ENCODE peak calls at places on chromosomes 5 and 9, in four cellular contexts. One of them, this sample, is unnamed.
A peak's percentile ranks its signal among the peaks of the same experiment; 100 is the strongest.

GRCh38 chr5:44225231-44226160 is 163.7 kb downstream of the FGF10 start:
- DNase-seq in effector memory CD4-positive, alpha-beta T cell: no peak
- DNase-seq in left ventricle myocardium inferior: no peak
- DNase-seq in psoas muscle: no peak
- DNase-seq in this sample: no peak

GRCh38 chr5:83608122-83608521 is 112.5 kb downstream of the HAPLN1 start:
- DNase-seq in left ventricle myocardium inferior: no peak
- DNase-seq in psoas muscle: no peak
- DNase-seq in effector memory CD4-positive, alpha-beta T cell: no peak
- DNase-seq in this sample: peak; percentile 47

GRCh38 chr5:9198399-9198798 is 347.5 kb downstream of the SEMA5A start:
- DNase-seq in left ventricle myocardium inferior: no peak
- DNase-seq in psoas muscle: no peak
- DNase-seq in effector memory CD4-positive, alpha-beta T cell: no peak
- DNase-seq in this sample: no peak

GRCh38 chr5:136249678-136250266 is 56.8 kb upstream of the SMIM32 start:
- DNase-seq in left ventricle myocardium inferior: peak; percentile 33
- DNase-seq in psoas muscle: peak; percentile 30
- DNase-seq in effector memory CD4-positive, alpha-beta T cell: no peak
- DNase-seq in this sample: no peak

GRCh38 chr9:16559418-16560188 is 310.9 kb downstream of the BNC2 start:
- DNase-seq in psoas muscle: no peak
- DNase-seq in left ventricle myocardium inferior: no peak
- DNase-seq in effector memory CD4-positive, alpha-beta T cell: no peak
- DNase-seq in this sample: no peak

GRCh38 chr5:97501286-97501964 is 318.4 kb upstream of the RIOK2 start:
- DNase-seq in effector memory CD4-positive, alpha-beta T cell: no peak
- DNase-seq in psoas muscle: no peak
- DNase-seq in left ventricle myocardium inferior: no peak
- DNase-seq in this sample: no peak

GRCh38 chr5:169760229-169760628 is 123.2 kb downstream of the DOCK2 start:
- DNase-seq in effector memory CD4-positive, alpha-beta T cell: no peak
- DNase-seq in left ventricle myocardium inferior: no peak
- DNase-seq in psoas muscle: no peak
- DNase-seq in this sample: no peak

GRCh38 chr5:150559701-150560100 is 51.8 kb downstream of the NDST1 start:
- DNase-seq in left ventricle myocardium inferior: no peak
- DNase-seq in psoas muscle: no peak
- DNase-seq in effector memory CD4-positive, alpha-beta T cell: no peak
- DNase-seq in this sample: no peak

GRCh38 chr5:17785774-17786173 is 151.5 kb downstream of the TAF11L14 start:
- DNase-seq in left ventricle myocardium inferior: no peak
- DNase-seq in psoas muscle: no peak
- DNase-seq in effector memory CD4-positive, alpha-beta T cell: no peak
- DNase-seq in this sample: no peak

GRCh38 chr5:65059681-65060598 is 291.2 kb downstream of the CWC27 start:
- DNase-seq in left ventricle myocardium inferior: no peak
- DNase-seq in psoas muscle: no peak
- DNase-seq in effector memory CD4-positive, alpha-beta T cell: no peak
- DNase-seq in this sample: no peak

GRCh38 chr9:107221321-107221720 is 61.8 kb upstream of the RAD23B start:
- DNase-seq in effector memory CD4-positive, alpha-beta T cell: no peak
- DNase-seq in left ventricle myocardium inferior: no peak
- DNase-seq in psoas muscle: no peak
- DNase-seq in this sample: no peak

GRCh38 chr9:135969064-135969683 is 8.0 kb upstream of the UBAC1 start:
- DNase-seq in effector memory CD4-positive, alpha-beta T cell: no peak
- DNase-seq in psoas muscle: no peak
- DNase-seq in left ventricle myocardium inferior: no peak
- DNase-seq in this sample: no peak

GRCh38 chr5:94440015-94440414 is 178.4 kb downstream of the KIAA0825 start:
- DNase-seq in left ventricle myocardium inferior: no peak
- DNase-seq in effector memory CD4-positive, alpha-beta T cell: no peak
- DNase-seq in psoas muscle: no peak
- DNase-seq in this sample: no peak

GRCh38 chr5:148786456-148786855 is 40.0 kb upstream of the ADRB2 start:
- DNase-seq in left ventricle myocardium inferior: no peak
- DNase-seq in effector memory CD4-positive, alpha-beta T cell: no peak
- DNase-seq in psoas muscle: no peak
- DNase-seq in this sample: no peak

GRCh38 chr5:74762599-74762998 is 4.3 kb downstream of the GFM2 start:
- DNase-seq in psoas muscle: no peak
- DNase-seq in left ventricle myocardium inferior: no peak
- DNase-seq in effector memory CD4-positive, alpha-beta T cell: no peak
- DNase-seq in this sample: no peak

GRCh38 chr5:178244566-178244965 is 12.0 kb upstream of the PHYKPL start:
- DNase-seq in psoas muscle: no peak
- DNase-seq in left ventricle myocardium inferior: no peak
- DNase-seq in effector memory CD4-positive, alpha-beta T cell: no peak
- DNase-seq in this sample: no peak

GRCh38 chr5:89735108-89735507 is 674.4 kb downstream of the CETN3 start:
- DNase-seq in psoas muscle: no peak
- DNase-seq in effector memory CD4-positive, alpha-beta T cell: no peak
- DNase-seq in left ventricle myocardium inferior: no peak
- DNase-seq in this sample: no peak

GRCh38 chr5:141957367-141957993 is 522 bp downstream of the PCDH12 start:
- DNase-seq in effector memory CD4-positive, alpha-beta T cell: no peak
- DNase-seq in left ventricle myocardium inferior: no peak
- DNase-seq in psoas muscle: no peak
- DNase-seq in this sample: no peak

GRCh38 chr9:117488659-117489058 is 73.8 kb upstream of the ASTN2 start:
- DNase-seq in left ventricle myocardium inferior: no peak
- DNase-seq in psoas muscle: no peak
- DNase-seq in effector memory CD4-positive, alpha-beta T cell: no peak
- DNase-seq in this sample: no peak

GRCh38 chr9:8816361-8816760 is 1016.8 kb upstream of the DMAC1 start:
- DNase-seq in psoas muscle: no peak
- DNase-seq in left ventricle myocardium inferior: no peak
- DNase-seq in effector memory CD4-positive, alpha-beta T cell: no peak
- DNase-seq in this sample: no peak

GRCh38 chr5:1177826-1178528 is 23.4 kb upstream of the SLC6A19 start:
- DNase-seq in effector memory CD4-positive, alpha-beta T cell: no peak
- DNase-seq in left ventricle myocardium inferior: peak; percentile 15
- DNase-seq in psoas muscle: peak; percentile 2
- DNase-seq in this sample: no peak

GRCh38 chr5:154813736-154814135 is 36.7 kb downstream of the FAXDC2 start:
- DNase-seq in psoas muscle: no peak
- DNase-seq in left ventricle myocardium inferior: no peak
- DNase-seq in effector memory CD4-positive, alpha-beta T cell: no peak
- DNase-seq in this sample: no peak

GRCh38 chr5:139004374-139005307 is 129.5 kb upstream of the LRRTM2 start:
- DNase-seq in psoas muscle: no peak
- DNase-seq in left ventricle myocardium inferior: no peak
- DNase-seq in effector memory CD4-positive, alpha-beta T cell: no peak
- DNase-seq in this sample: no peak

GRCh38 chr5:33984671-33985124 is at the start of gene SLC45A2:
- DNase-seq in psoas muscle: no peak
- DNase-seq in left ventricle myocardium inferior: no peak
- DNase-seq in effector memory CD4-positive, alpha-beta T cell: no peak
- DNase-seq in this sample: no peak

GRCh38 chr5:132456553-132457361 is 33.8 kb downstream of the IRF1 start:
- DNase-seq in left ventricle myocardium inferior: peak; percentile 56
- DNase-seq in effector memory CD4-positive, alpha-beta T cell: peak; percentile 55
- DNase-seq in psoas muscle: peak; percentile 77
- DNase-seq in this sample: no peak

GRCh38 chr5:126645132-126645531 is 44.4 kb downstream of the PHAX start:
- DNase-seq in left ventricle myocardium inferior: no peak
- DNase-seq in psoas muscle: no peak
- DNase-seq in effector memory CD4-positive, alpha-beta T cell: no peak
- DNase-seq in this sample: no peak

GRCh38 chr5:54895816-54896341 is 89.5 kb downstream of the ESM1 start:
- DNase-seq in effector memory CD4-positive, alpha-beta T cell: no peak
- DNase-seq in left ventricle myocardium inferior: no peak
- DNase-seq in psoas muscle: no peak
- DNase-seq in this sample: no peak

GRCh38 chr9:136931615-136932130 is 12.9 kb downstream of the FBXW5 start:
- DNase-seq in left ventricle myocardium inferior: no peak
- DNase-seq in effector memory CD4-positive, alpha-beta T cell: no peak
- DNase-seq in psoas muscle: no peak
- DNase-seq in this sample: no peak

GRCh38 chr9:136385015-136385414 is 11.5 kb upstream of the CARD9 start:
- DNase-seq in left ventricle myocardium inferior: no peak
- DNase-seq in psoas muscle: no peak
- DNase-seq in effector memory CD4-positive, alpha-beta T cell: peak; percentile 32
- DNase-seq in this sample: no peak

GRCh38 chr5:179268966-179269693 is 76.1 kb downstream of the ADAMTS2 start:
- DNase-seq in left ventricle myocardium inferior: no peak
- DNase-seq in effector memory CD4-positive, alpha-beta T cell: no peak
- DNase-seq in psoas muscle: peak; percentile 4
- DNase-seq in this sample: no peak
- H3K27ac ChIP-seq in left ventricle myocardium inferior: no peak overlapping the region
- H3K27ac ChIP-seq in effector memory CD4-positive, alpha-beta T cell: no peak overlapping the region
- H3K27ac ChIP-seq in psoas muscle: no peak overlapping the region
- H3K27ac ChIP-seq in this sample: no peak overlapping the region

GRCh38 chr5:42656661-42657035 is 100.0 kb upstream of the CCDC152 start:
- DNase-seq in effector memory CD4-positive, alpha-beta T cell: no peak
- DNase-seq in psoas muscle: no peak
- DNase-seq in left ventricle myocardium inferior: no peak
- DNase-seq in this sample: no peak
- H3K27ac ChIP-seq in effector memory CD4-positive, alpha-beta T cell: no peak overlapping the region
- H3K27ac ChIP-seq in psoas muscle: no peak overlapping the region
- H3K27ac ChIP-seq in left ventricle myocardium inferior: no peak overlapping the region
- H3K27ac ChIP-seq in this sample: no peak overlapping the region

DNA sequence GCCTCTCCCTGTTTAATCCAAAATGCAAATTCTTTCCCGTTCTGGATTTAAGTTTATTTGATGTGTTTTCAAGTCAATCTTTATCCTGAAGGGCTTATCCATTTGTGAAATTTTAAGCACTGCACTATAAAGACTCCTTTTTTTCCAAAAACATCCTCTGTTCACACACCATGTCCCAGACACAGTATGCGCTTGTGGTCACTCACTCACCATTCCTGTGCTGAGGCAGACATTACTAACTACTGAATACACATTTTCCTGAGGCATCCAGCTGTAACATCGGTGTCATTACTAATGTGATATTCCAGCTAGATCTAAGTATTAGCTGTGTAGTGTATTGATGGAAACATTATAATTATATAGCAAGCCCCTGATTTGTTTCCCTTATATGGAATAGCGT is 298.4 kb downstream of the KCTD16 start:
- DNase-seq in psoas muscle: no peak
- DNase-seq in left ventricle myocardium inferior: no peak
- DNase-seq in effector memory CD4-positive, alpha-beta T cell: no peak
- DNase-seq in this sample: no peak
- H3K27ac ChIP-seq in psoas muscle: no peak overlapping the region
- H3K27ac ChIP-seq in left ventricle myocardium inferior: no peak overlapping the region
- H3K27ac ChIP-seq in effector memory CD4-positive, alpha-beta T cell: no peak overlapping the region
- H3K27ac ChIP-seq in this sample: no peak overlapping the region

GRCh38 chr9:127162567-127163365 is 40.3 kb upstream of the ANGPTL2 start:
- DNase-seq in left ventricle myocardium inferior: no peak
- DNase-seq in effector memory CD4-positive, alpha-beta T cell: no peak
- DNase-seq in psoas muscle: no peak
- DNase-seq in this sample: no peak
- H3K27ac ChIP-seq in left ventricle myocardium inferior: peak overlapping the region; percentile 59
- H3K27ac ChIP-seq in effector memory CD4-positive, alpha-beta T cell: no peak overlapping the region
- H3K27ac ChIP-seq in psoas muscle: peak overlapping the region; percentile 30
- H3K27ac ChIP-seq in this sample: no peak overlapping the region

GRCh38 chr9:109793921-109794320 is 13.9 kb downstream of the PALM2AKAP2 start:
- DNase-seq in left ventricle myocardium inferior: no peak
- DNase-seq in effector memory CD4-positive, alpha-beta T cell: no peak
- DNase-seq in psoas muscle: no peak
- DNase-seq in this sample: no peak
- H3K27ac ChIP-seq in left ventricle myocardium inferior: peak overlapping the region; percentile 66
- H3K27ac ChIP-seq in effector memory CD4-positive, alpha-beta T cell: no peak overlapping the region
- H3K27ac ChIP-seq in psoas muscle: no peak overlapping the region
- H3K27ac ChIP-seq in this sample: no peak overlapping the region

GRCh38 chr9:70642421-70642820 is 228.0 kb upstream of the KLF9 start:
- DNase-seq in effector memory CD4-positive, alpha-beta T cell: no peak
- DNase-seq in psoas muscle: no peak
- DNase-seq in left ventricle myocardium inferior: no peak
- DNase-seq in this sample: no peak

GRCh38 chr9:70639853-70640814 is 225.7 kb upstream of the KLF9 start:
- DNase-seq in left ventricle myocardium inferior: no peak
- DNase-seq in effector memory CD4-positive, alpha-beta T cell: no peak
- DNase-seq in psoas muscle: no peak
- DNase-seq in this sample: no peak

GRCh38 chr9:70635790-70636189 is 221.3 kb upstream of the KLF9 start:
- DNase-seq in psoas muscle: no peak
- DNase-seq in effector memory CD4-positive, alpha-beta T cell: no peak
- DNase-seq in left ventricle myocardium inferior: no peak
- DNase-seq in this sample: no peak

GRCh38 chr9:70641631-70642030 is 227.2 kb upstream of the KLF9 start:
- DNase-seq in psoas muscle: no peak
- DNase-seq in left ventricle myocardium inferior: no peak
- DNase-seq in effector memory CD4-positive, alpha-beta T cell: no peak
- DNase-seq in this sample: no peak

DNA sequence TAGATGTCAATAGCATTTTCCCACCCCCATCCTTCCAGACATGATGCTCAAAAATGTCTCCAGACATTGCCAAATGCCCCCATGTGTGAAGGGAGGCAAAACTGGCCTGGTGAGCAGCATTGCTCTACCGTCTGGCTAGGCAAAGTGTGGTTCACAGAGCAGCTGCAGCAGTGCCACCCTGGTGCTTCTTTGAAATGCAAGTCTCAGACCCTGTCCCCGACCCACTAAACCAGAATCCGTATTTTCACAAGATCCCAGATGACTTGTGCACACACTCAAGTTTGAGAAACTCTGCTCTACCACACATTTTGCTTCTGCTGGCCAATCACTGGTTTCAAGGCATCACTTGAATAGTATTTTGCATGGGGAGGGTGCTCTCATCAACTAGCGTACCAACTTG is 226.6 kb upstream of the KLF9 start:
- DNase-seq in psoas muscle: no peak
- DNase-seq in left ventricle myocardium inferior: no peak
- DNase-seq in effector memory CD4-positive, alpha-beta T cell: no peak
- DNase-seq in this sample: no peak
- H3K27ac ChIP-seq in psoas muscle: no peak overlapping the region
- H3K27ac ChIP-seq in left ventricle myocardium inferior: no peak overlapping the region
- H3K27ac ChIP-seq in effector memory CD4-positive, alpha-beta T cell: no peak overlapping the region
- H3K27ac ChIP-seq in this sample: no peak overlapping the region

GRCh38 chr5:102283111-102283797 is 12.8 kb downstream of the SLCO4C1 start:
- DNase-seq in effector memory CD4-positive, alpha-beta T cell: no peak
- DNase-seq in psoas muscle: no peak
- DNase-seq in left ventricle myocardium inferior: no peak
- DNase-seq in this sample: no peak

GRCh38 chr5:102289251-102289899 is 6.7 kb downstream of the SLCO4C1 start:
- DNase-seq in psoas muscle: no peak
- DNase-seq in effector memory CD4-positive, alpha-beta T cell: no peak
- DNase-seq in left ventricle myocardium inferior: no peak
- DNase-seq in this sample: no peak

GRCh38 chr5:102288630-102289029 is 7.5 kb downstream of the SLCO4C1 start:
- DNase-seq in effector memory CD4-positive, alpha-beta T cell: no peak
- DNase-seq in left ventricle myocardium inferior: no peak
- DNase-seq in psoas muscle: no peak
- DNase-seq in this sample: no peak

GRCh38 chr5:102290004-102290403 is 6.1 kb downstream of the SLCO4C1 start:
- DNase-seq in effector memory CD4-positive, alpha-beta T cell: no peak
- DNase-seq in left ventricle myocardium inferior: no peak
- DNase-seq in psoas muscle: no peak
- DNase-seq in this sample: no peak

GRCh38 chr5:102286465-102286864 is 9.6 kb downstream of the SLCO4C1 start:
- DNase-seq in left ventricle myocardium inferior: no peak
- DNase-seq in effector memory CD4-positive, alpha-beta T cell: no peak
- DNase-seq in psoas muscle: no peak
- DNase-seq in this sample: no peak
- H3K27ac ChIP-seq in left ventricle myocardium inferior: no peak overlapping the region
- H3K27ac ChIP-seq in effector memory CD4-positive, alpha-beta T cell: no peak overlapping the region
- H3K27ac ChIP-seq in psoas muscle: no peak overlapping the region
- H3K27ac ChIP-seq in this sample: no peak overlapping the region